ENCODE peak calls at places on chromosomes 13 and 19, in ten cellular contexts. A is stomach, T is IMR-90, B is heart left ventricle, K is gastrocnemius medialis, I is esophagus squamous epithelium, E is thyroid gland, V is uterus, H is A549, S is spleen. P is an unnamed sample.

GRCh38 chr13:23858586-23858985 is 30.6 kb downstream of the MIPEP start:
- DNase-seq in E (no peak), T (peak; percentile 43), I (no peak), A (no peak), H (no peak), V (no peak), S (no peak), K (no peak), B (no peak), P (no peak)

GRCh38 chr19:48815870-48816501 is 5.2 kb upstream of the BCAT2 start:
- DNase-seq in A (peak; percentile 62), K (peak; percentile 67), S (no peak), I (no peak), B (peak; percentile 37), T (peak; percentile 43), V (no peak), E (peak; percentile 65), H (peak; percentile 81), P (peak; percentile 74)

GRCh38 chr19:10855879-10856522 is 7.8 kb downstream of the C19orf38 start:
- DNase-seq in T (no peak), A (no peak), B (no peak), K (no peak), H (peak; percentile 68), E (no peak), I (no peak), V (no peak), S (no peak), P (no peak)

GRCh38 chr19:7069904-7070226 is 362 bp downstream of the ZNF557 start:
- DNase-seq in H (no peak), E (no peak), B (no peak), I (no peak), S (no peak), T (no peak), K (no peak), V (no peak), A (no peak), P (no peak)

GRCh38 chr13:99956473-99957349 is 14.9 kb downstream of the ZIC5 start:
- DNase-seq in H (no peak), A (no peak), T (no peak), S (no peak), V (no peak), I (no peak), E (no peak), B (no peak), K (no peak), P (no peak)

GRCh38 chr19:1961545-1961878 is 20.5 kb downstream of the CSNK1G2 start:
- DNase-seq in S (no peak), E (no peak), V (no peak), K (no peak), I (no peak), H (no peak), A (no peak), B (no peak), T (no peak), P (no peak)

GRCh38 chr19:39397360-39398296 is 6.5 kb downstream of the MED29 start:
- DNase-seq in B (peak; percentile 89), V (peak; percentile 90), A (peak; percentile 96), H (peak; percentile 98), E (peak; percentile 88), T (peak; percentile 76), S (peak; percentile 98), K (peak; percentile 66), I (no peak), P (peak; percentile 92)

GRCh38 chr13:76992548-76993001 is 694 bp downstream of the CLN5 start:
- DNase-seq in V (peak; percentile 27), I (no peak), A (no peak), B (no peak), H (peak; percentile 17), T (peak; percentile 23), E (peak; percentile 53), S (no peak), K (no peak), P (peak; percentile 43)

GRCh38 chr13:27334774-27335490 is 64.3 kb downstream of the RASL11A start:
- DNase-seq in K (no peak), E (no peak), V (no peak), A (no peak), I (no peak), T (peak; percentile 90), S (no peak), H (no peak), B (no peak), P (no peak)

GRCh38 chr13:27168870-27169525 is 2.6 kb downstream of the USP12 start:
- DNase-seq in E (no peak), H (no peak), K (no peak), S (no peak), V (no peak), T (peak; percentile 39), A (no peak), I (no peak), B (no peak), P (no peak)

GRCh38 chr19:1765904-1766799 is 12.8 kb downstream of the ONECUT3 start:
- DNase-seq in B (no peak), V (no peak), S (no peak), I (no peak), T (no peak), H (no peak), K (no peak), A (no peak), E (no peak), P (no peak)

GRCh38 chr13:100154835-100155463 is 66.1 kb downstream of the PCCA start:
- DNase-seq in S (no peak), B (no peak), T (no peak), H (no peak), I (no peak), K (no peak), V (no peak), A (no peak), E (no peak), P (no peak)

GRCh38 chr19:17121736-17122293 is 46.2 kb downstream of the MYO9B start:
- DNase-seq in E (no peak), T (peak; percentile 53), K (no peak), I (no peak), B (no peak), H (no peak), S (no peak), V (no peak), A (no peak), P (no peak)

GRCh38 chr13:65095697-65096096 is 2134.4 kb downstream of the PCDH9 start:
- DNase-seq in V (no peak), H (no peak), I (no peak), E (no peak), S (no peak), T (no peak), K (no peak), B (no peak), A (no peak), P (no peak)

GRCh38 chr19:14795078-14795721 is 16.8 kb upstream of the ADGRE2 start:
- DNase-seq in T (no peak), B (no peak), H (no peak), E (no peak), V (no peak), A (no peak), K (no peak), I (no peak), S (no peak), P (no peak)

GRCh38 chr13:91632071-91632470 is 233.7 kb downstream of the GPC5 start:
- DNase-seq in B (no peak), V (no peak), H (no peak), I (no peak), A (no peak), T (peak; percentile 12), K (no peak), S (no peak), E (no peak), P (no peak)

DNA sequence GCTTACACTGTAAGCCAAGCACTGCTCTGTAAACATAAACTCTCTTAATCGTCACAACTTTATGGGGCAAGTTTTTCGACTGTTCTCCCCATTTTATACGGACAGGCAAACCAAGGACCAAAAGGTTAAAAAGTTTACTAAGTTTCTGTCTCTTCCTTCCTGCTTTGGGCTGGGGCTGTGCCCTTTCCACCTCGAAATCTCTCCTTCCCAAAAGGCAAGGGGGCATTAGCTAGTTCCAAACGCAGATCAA is 2.2 kb downstream of the JUND start:
- DNase-seq in E (no peak), I (no peak), A (no peak), V (no peak), T (no peak), S (no peak), H (no peak), K (no peak), B (no peak), P (no peak)
- TF ChIP-seq POLR2A in E (no peak), I (no peak), A (no peak), V (no peak), T (no peak), S (no peak), H (no peak), K (no peak), B (no peak), P (no peak)

GRCh38 chr19:57436392-57436791 is 1.3 kb downstream of the ZNF749 start:
- DNase-seq in H (no peak), A (no peak), B (no peak), S (no peak), K (no peak), E (no peak), I (no peak), T (no peak), V (no peak), P (no peak)
- H3K4me3 ChIP-seq in H (peak overlapping the region; percentile 85), A (no peak overlapping the region), B (peak overlapping the region; percentile 91), S (peak overlapping the region; percentile 97), K (no peak overlapping the region), E (peak overlapping the region; percentile 89), I (no peak overlapping the region), T (peak overlapping the region; percentile 80), V (peak overlapping the region; percentile 83), P (no peak overlapping the region)

DNA sequence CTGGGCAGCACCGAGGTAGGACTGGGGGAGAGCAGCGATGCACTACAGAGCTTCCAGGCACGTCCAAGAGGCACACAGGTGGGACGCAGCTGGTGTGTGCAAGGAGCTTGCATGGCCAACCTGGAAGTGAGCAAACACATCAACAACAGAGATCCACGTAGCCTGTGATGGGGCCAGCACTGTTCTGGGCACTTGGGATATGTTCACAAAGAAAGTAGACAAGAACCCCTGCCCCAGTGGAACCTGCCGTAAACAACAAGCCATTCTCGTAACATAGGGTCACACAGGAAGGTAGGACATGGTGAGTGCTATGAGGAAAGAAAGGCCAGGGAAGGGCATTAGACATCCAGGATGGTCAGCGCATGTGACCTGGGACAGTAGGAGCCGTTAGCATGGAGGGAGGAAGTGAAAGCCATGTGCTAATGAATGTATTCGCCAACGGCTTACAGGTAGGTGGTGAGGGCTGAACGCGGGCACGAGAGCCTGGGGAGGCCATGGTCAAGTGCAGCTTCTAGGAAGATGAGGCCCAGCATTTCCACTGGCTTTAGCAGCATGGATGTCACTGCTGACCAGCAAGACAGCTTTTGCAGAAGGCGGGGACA is 105.5 kb downstream of the TEX26 start:
- DNase-seq in B (no peak), A (no peak), I (no peak), S (no peak), H (no peak), K (no peak), T (no peak), E (no peak), V (no peak), P (no peak)
- TF ChIP-seq POLR2A in B (no peak), A (no peak), I (no peak), S (no peak), H (no peak), K (no peak), T (no peak), E (no peak), V (no peak), P (no peak)

DNA sequence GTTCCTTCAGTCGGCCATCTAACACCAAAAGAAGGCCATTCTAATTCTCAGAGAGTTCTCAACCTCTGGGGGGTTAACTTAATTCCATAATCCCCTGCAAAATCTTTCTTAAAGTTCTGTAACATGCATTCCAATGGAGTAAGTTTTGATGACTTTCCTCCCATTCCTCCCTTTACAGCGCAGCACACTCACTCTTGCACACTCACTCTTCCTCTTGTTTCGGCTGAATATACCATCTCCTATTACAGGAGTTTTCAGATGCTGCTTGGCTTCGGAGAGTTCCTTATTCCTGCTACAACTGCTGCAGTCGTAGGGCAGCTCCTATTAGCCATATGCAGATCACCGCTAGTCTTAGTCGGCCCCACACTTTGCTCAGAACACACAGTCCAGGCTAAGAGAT is 53.6 kb downstream of the OR10H4 start:
- DNase-seq in K (no peak), V (no peak), B (no peak), E (no peak), A (no peak), T (peak; percentile 20), I (no peak), H (no peak), S (no peak), P (no peak)
- H3K4me3 ChIP-seq in K (peak overlapping the region; percentile 56), V (peak overlapping the region; percentile 39), B (peak overlapping the region; percentile 43), E (no peak overlapping the region), A (peak overlapping the region; percentile 32), T (peak overlapping the region; percentile 31), I (peak overlapping the region; percentile 35), H (no peak overlapping the region), S (peak overlapping the region; percentile 21), P (no peak overlapping the region)